ENCODE peak calls at places on chromosomes 4 and X, in eight cellular contexts. P is ovary, R is upper lobe of left lung, Q is H1, K is A549, E is GM12878, F is transverse colon, D is tibial nerve. Z is an unnamed sample.
A peak's percentile ranks its signal among the peaks of the same experiment; 100 is the strongest.

GRCh38 chr4:25290490-25291067 is 22.0 kb upstream of the ZCCHC4 start:
- DNase-seq in K (no peak), E (no peak), F (no peak), P (no peak), Q (no peak), D (no peak), R (no peak), Z (no peak)

GRCh38 chrX:103344606-103345005 is 11.7 kb upstream of the TCEAL9 start:
- DNase-seq in Q (no peak), K (no peak), R (no peak), E (no peak), F (no peak), D (no peak), P (no peak), Z (no peak)

GRCh38 chrX:50988649-50989048 is 78.1 kb downstream of the BMP15 start:
- DNase-seq in E (no peak), D (no peak), K (peak; percentile 3), P (no peak), R (no peak), F (no peak), Q (no peak), Z (no peak)

GRCh38 chr4:83389756-83390505 is 55.3 kb upstream of the HPSE start:
- DNase-seq in E (no peak), D (no peak), F (no peak), P (no peak), R (no peak), Q (no peak), K (no peak), Z (peak; percentile 57)

GRCh38 chr4:128379860-128380259 is 92.2 kb upstream of the PGRMC2 start:
- DNase-seq in F (peak; percentile 28), K (peak; percentile 31), Q (no peak), D (no peak), P (no peak), R (peak; percentile 42), E (no peak), Z (peak; percentile 89)

GRCh38 chrX:47297874-47298273 is 65.1 kb downstream of the USP11 start:
- DNase-seq in F (no peak), D (no peak), E (no peak), Q (no peak), R (peak; percentile 62), P (no peak), K (no peak), Z (no peak)

GRCh38 chr4:140233811-140234696 is 80.1 kb upstream of the MAML3 start:
- DNase-seq in R (no peak), F (no peak), E (no peak), K (no peak), P (no peak), Q (no peak), D (no peak), Z (no peak)

GRCh38 chr4:4390521-4391240 is 3.8 kb downstream of the NSG1 start:
- DNase-seq in Q (no peak), K (no peak), R (no peak), D (no peak), P (no peak), E (no peak), F (no peak), Z (no peak)

GRCh38 chr4:94455081-94455480 is 3.3 kb downstream of the PDLIM5 start:
- DNase-seq in F (peak; percentile 83), D (no peak), K (peak; percentile 21), E (no peak), P (peak; percentile 26), Q (no peak), R (peak; percentile 24), Z (no peak)

GRCh38 chr4:89549907-89550306 is 242.3 kb upstream of the GPRIN3 start:
- DNase-seq in K (no peak), P (no peak), F (no peak), R (no peak), E (no peak), D (no peak), Q (no peak), Z (no peak)

GRCh38 chr4:74942918-74943253 is 10.0 kb downstream of the PARM1 start:
- DNase-seq in F (no peak), K (no peak), R (no peak), P (no peak), E (no peak), D (no peak), Q (no peak), Z (no peak)

GRCh38 chr4:844752-845232 is 18.9 kb upstream of the CPLX1 start:
- DNase-seq in F (no peak), D (no peak), Q (no peak), R (no peak), E (no peak), P (no peak), K (no peak), Z (no peak)

GRCh38 chr4:33998204-33998603 is 2246.1 kb downstream of the ARAP2 start:
- DNase-seq in K (no peak), Q (no peak), D (no peak), R (no peak), E (no peak), P (no peak), F (no peak), Z (no peak)

GRCh38 chr4:35105486-35105885 is 1138.8 kb downstream of the ARAP2 start:
- DNase-seq in D (no peak), E (no peak), R (no peak), K (no peak), F (no peak), P (no peak), Q (no peak), Z (no peak)

GRCh38 chr4:10305816-10306215 is 151.4 kb downstream of the ZNF518B start:
- DNase-seq in F (no peak), K (no peak), R (no peak), P (no peak), Q (no peak), E (no peak), D (no peak), Z (no peak)

GRCh38 chr4:155473420-155474095 is 96.8 kb upstream of the MAP9 start:
- DNase-seq in F (no peak), E (no peak), R (no peak), P (no peak), D (no peak), Q (no peak), K (no peak), Z (peak; percentile 34)

GRCh38 chrX:78315745-78316144 is 11.7 kb downstream of the CYSLTR1 start:
- DNase-seq in E (no peak), R (no peak), F (no peak), K (no peak), Q (no peak), D (no peak), P (no peak), Z (no peak)

GRCh38 chrX:151985531-151985930 is 11.1 kb upstream of the GABRE start:
- DNase-seq in K (no peak), Q (no peak), E (no peak), F (no peak), R (no peak), P (no peak), D (no peak), Z (no peak)

GRCh38 chr4:80646061-80646460 is 310.5 kb downstream of the CFAP299 start:
- DNase-seq in E (no peak), F (no peak), K (no peak), Q (no peak), P (no peak), D (no peak), R (no peak), Z (no peak)
- TF ChIP-seq EP300 in E (no peak), F (no peak), K (no peak), Q (no peak), P (no peak), D (no peak), R (no peak), Z (no peak)

GRCh38 chr4:2416564-2417195 is 1.8 kb downstream of the ZFYVE28 start:
- DNase-seq in P (no peak), D (no peak), E (no peak), K (no peak), R (no peak), F (peak; percentile 68), Q (no peak), Z (no peak)

GRCh38 chr4:2417765-2418651 is at the start of gene ZFYVE28:
- DNase-seq in E (no peak), Q (no peak), F (no peak), R (no peak), D (no peak), K (peak; percentile 22), P (no peak), Z (no peak)

GRCh38 chr4:2415213-2415612 is 3.2 kb downstream of the ZFYVE28 start:
- DNase-seq in Q (no peak), F (no peak), K (no peak), D (no peak), E (no peak), P (no peak), R (no peak), Z (no peak)

GRCh38 chr4:2417196-2417764 is 1.2 kb downstream of the ZFYVE28 start:
- DNase-seq in F (no peak), Q (no peak), P (no peak), R (no peak), K (no peak), D (no peak), E (no peak), Z (no peak)

DNA sequence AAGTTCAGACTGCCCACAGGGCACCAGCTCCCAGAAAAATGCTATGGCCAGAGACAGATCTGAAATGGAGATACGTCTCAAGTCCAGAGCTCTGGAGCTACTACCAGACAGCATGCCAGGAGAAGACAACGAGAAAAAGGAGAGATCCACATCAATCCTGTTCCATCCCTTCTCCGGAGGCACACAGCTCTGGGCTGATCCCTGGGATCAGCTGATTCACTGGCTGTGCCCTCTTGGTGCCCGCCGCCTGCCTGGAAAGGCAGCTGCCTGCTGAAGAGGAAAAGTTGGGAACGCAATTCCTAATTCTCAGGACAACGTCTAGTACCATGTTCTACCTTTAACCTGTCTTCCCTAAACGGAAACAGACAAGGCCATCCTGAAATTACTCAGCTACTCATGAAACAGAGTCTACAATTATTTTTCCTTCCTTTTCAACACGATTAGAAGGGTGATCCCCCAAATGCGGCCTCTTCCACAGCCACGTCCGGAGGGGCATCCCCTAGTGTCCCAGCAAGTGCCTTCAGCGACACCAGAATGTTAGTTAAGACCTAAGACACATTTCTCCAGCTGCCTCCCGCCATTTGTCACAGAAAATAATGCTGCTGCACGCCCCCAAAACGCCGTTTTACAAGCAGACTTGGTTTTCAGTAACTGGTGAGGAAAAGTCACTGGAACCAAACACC is 2.4 kb downstream of the ZFYVE28 start:
- DNase-seq in E (no peak), F (no peak), Q (no peak), D (no peak), P (no peak), K (no peak), R (no peak), Z (no peak)
- TF ChIP-seq POLR2A in E (no peak), F (no peak), Q (no peak), D (no peak), P (no peak), K (no peak), R (no peak), Z (no peak)

GRCh38 chr4:16267639-16268038 is 41.4 kb upstream of the TAPT1 start:
- DNase-seq in F (no peak), Q (no peak), K (no peak), E (no peak), P (no peak), R (no peak), D (no peak), Z (no peak)
- H3K4me3 ChIP-seq in F (no peak overlapping the region), Q (no peak overlapping the region), K (no peak overlapping the region), E (no peak overlapping the region), P (no peak overlapping the region), R (no peak overlapping the region), D (no peak overlapping the region), Z (no peak overlapping the region)

DNA sequence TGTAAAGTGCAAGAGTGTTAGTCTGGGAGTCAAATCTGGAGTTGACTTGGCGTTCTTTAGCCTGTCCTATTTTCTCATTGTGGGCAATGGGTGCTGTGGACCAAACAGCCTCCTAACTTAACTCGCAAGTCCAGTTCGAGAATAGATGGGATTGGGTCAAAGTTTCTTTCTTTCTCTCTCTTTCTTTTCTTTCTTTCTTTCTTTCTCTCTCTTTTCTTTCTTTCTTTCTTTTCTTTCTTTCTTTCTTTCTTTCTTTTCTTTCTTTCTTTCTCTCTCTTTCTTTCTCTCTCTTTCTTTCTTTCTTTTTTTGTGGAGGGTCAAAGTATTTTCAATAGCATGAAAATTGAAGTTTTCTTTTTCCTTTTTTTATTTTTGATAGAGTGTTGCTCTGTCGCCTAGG is 3.0 kb downstream of the SLC9A6 start:
- DNase-seq in D (no peak), Q (no peak), E (no peak), K (no peak), F (no peak), P (no peak), R (no peak), Z (no peak)
- TF ChIP-seq EP300 in D (no peak), Q (no peak), E (no peak), K (no peak), F (no peak), P (no peak), R (no peak), Z (no peak)

Z was measured in esophagus muscularis mucosa.